ENCODE peak calls at places on chromosomes 13 and 19, in ten cellular contexts. U is hepatocyte, Z is fibroblast of lung, E is transverse colon, B is psoas muscle, W is stomach, Q is tibial artery, K is endothelial cell of umbilical vein, X is ovary, T is cardiac muscle cell. N is an unnamed sample. For H3K27me3, the result is how much of the 10 kb centered on the place peaks cover.

GRCh38 chr19:40465025-40465780 is at the start of gene BLVRB:
- DNase-seq in B (no peak), E (peak), W (no peak), T (peak), X (no peak), U (no peak), K (no peak), Q (no peak), Z (peak), N (peak)

GRCh38 chr19:35908010-35908441 is at the start of gene TYROBP:
- DNase-seq in B (peak), W (no peak), U (no peak), X (no peak), Z (no peak), Q (no peak), K (no peak), E (no peak), T (no peak), N (no peak)

GRCh38 chr13:52848455-52849190 is at the start of gene PCDH8:
- DNase-seq in Q (no peak), B (no peak), T (peak), K (no peak), E (no peak), Z (no peak), U (peak), X (no peak), W (no peak), N (no peak)

GRCh38 chr13:85541476-85541875 is 257.7 kb downstream of the SLITRK6 start:
- DNase-seq in E (no peak), B (no peak), W (no peak), X (no peak), Q (no peak), Z (no peak), K (no peak), T (no peak), U (no peak), N (no peak)

GRCh38 chr19:11291415-11291814 is 4.5 kb upstream of the TSPAN16 start:
- DNase-seq in U (no peak), T (no peak), Q (no peak), E (no peak), Z (no peak), B (no peak), X (no peak), K (no peak), W (no peak), N (no peak)

GRCh38 chr19:12792048-12792852 is 964 bp downstream of the JUNB start:
- DNase-seq in U (peak), K (peak), X (peak), E (peak), Q (peak), T (peak), Z (peak), W (peak), B (peak), N (no peak)

GRCh38 chr13:95355491-95355890 is 54.2 kb upstream of the ABCC4 start:
- DNase-seq in B (no peak), U (peak), T (peak), W (no peak), Q (no peak), K (peak), Z (peak), E (no peak), X (no peak), N (peak)

GRCh38 chr19:38221421-38221820 is 2.6 kb downstream of the DPF1 start:
- DNase-seq in W (no peak), T (no peak), Z (no peak), U (no peak), E (no peak), X (no peak), B (no peak), K (no peak), Q (no peak), N (no peak)

GRCh38 chr13:75481176-75482069 is 546 bp downstream of the TBC1D4 start:
- DNase-seq in Q (peak), T (peak), E (peak), U (peak), B (peak), Z (peak), W (peak), X (peak), K (peak), N (no peak)

GRCh38 chr13:40920826-40921225 is 98.3 kb downstream of the ELF1 start:
- DNase-seq in Z (peak), U (no peak), E (no peak), X (no peak), Q (no peak), K (no peak), B (no peak), T (no peak), W (no peak), N (no peak)

GRCh38 chr13:46796515-46797467 is at the start of gene ESD:
- DNase-seq in Z (peak), U (peak), W (peak), T (peak), E (peak), Q (peak), B (peak), K (peak), X (peak), N (peak)

GRCh38 chr19:33386361-33386858 is 12.9 kb downstream of the CEBPG start:
- DNase-seq in X (no peak), B (peak), Z (no peak), T (no peak), U (no peak), W (no peak), E (no peak), K (no peak), Q (no peak), N (no peak)

GRCh38 chr19:23346696-23347095 is 48.6 kb downstream of the ZNF91 start:
- DNase-seq in W (no peak), Z (no peak), U (no peak), T (no peak), X (no peak), K (no peak), E (no peak), B (no peak), Q (no peak), N (no peak)

GRCh38 chr13:24361138-24361537 is 51.8 kb downstream of the C1QTNF9 start:
- DNase-seq in B (no peak), K (no peak), W (peak), Z (no peak), Q (no peak), E (peak), X (no peak), U (no peak), T (no peak), N (no peak)

GRCh38 chr13:106114981-106115554 is 420.4 kb downstream of the EFNB2 start:
- DNase-seq in B (no peak), Z (peak), W (no peak), U (no peak), T (no peak), Q (no peak), K (peak), X (no peak), E (no peak), N (no peak)

GRCh38 chr13:87674143-87674772 is 3.1 kb downstream of the SLITRK5 start:
- DNase-seq in Q (no peak), B (no peak), X (no peak), E (no peak), Z (peak), W (no peak), U (no peak), K (no peak), T (no peak), N (no peak)

GRCh38 chr19:47518139-47518538 is 3.3 kb upstream of the NAPA start:
- DNase-seq in Z (no peak), X (no peak), U (no peak), T (no peak), E (peak), B (peak), W (no peak), Q (no peak), K (no peak), N (peak)

GRCh38 chr13:112822851-112823250 is 133.0 kb downstream of the ATP11A start:
- DNase-seq in X (no peak), E (no peak), T (no peak), W (peak), U (no peak), B (no peak), Q (peak), Z (no peak), K (no peak), N (no peak)

GRCh38 chr13:32164622-32165268 is 133.2 kb downstream of the FRY start:
- DNase-seq in U (peak), B (no peak), X (no peak), Q (no peak), E (no peak), W (no peak), T (peak), Z (peak), K (peak), N (peak)

GRCh38 chr19:1018932-1019615 is 1.8 kb downstream of the TMEM259 start:
- DNase-seq in X (no peak), Z (no peak), B (peak), T (no peak), K (no peak), E (no peak), Q (no peak), W (no peak), U (no peak), N (no peak)
- H3K4me3 ChIP-seq in X (peak), Z (peak), B (peak), T (peak), K (no peak), E (peak), Q (peak), W (peak), U (no peak), N (peak)

DNA sequence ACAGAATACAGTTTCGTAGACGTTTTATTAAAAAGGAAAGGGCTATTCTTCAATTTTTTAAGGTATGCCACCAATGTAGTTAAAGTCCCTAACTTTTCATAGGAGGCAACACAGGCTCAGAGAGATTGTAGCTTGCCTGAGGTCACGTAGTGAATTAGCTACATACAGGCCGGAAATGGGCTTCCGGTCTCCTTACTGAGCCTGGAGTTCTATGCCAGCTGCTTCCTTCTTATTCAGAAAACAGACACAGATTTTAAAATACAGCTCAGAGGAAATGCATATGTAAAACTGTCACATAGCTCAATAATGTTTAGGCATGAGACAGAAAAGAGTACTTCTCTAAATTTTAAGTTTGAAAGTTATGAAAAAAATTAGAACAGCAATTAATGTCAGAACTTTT is 85.4 kb upstream of the TUBA3C start:
- DNase-seq in X (no peak), E (no peak), B (no peak), K (no peak), T (no peak), W (no peak), U (no peak), Z (no peak), Q (no peak), N (no peak)
- TF ChIP-seq CTCF in X (no peak), E (no peak), B (no peak), K (no peak), T (no peak), W (no peak), U (no peak), Z (no peak), Q (no peak), N (no peak)

DNA sequence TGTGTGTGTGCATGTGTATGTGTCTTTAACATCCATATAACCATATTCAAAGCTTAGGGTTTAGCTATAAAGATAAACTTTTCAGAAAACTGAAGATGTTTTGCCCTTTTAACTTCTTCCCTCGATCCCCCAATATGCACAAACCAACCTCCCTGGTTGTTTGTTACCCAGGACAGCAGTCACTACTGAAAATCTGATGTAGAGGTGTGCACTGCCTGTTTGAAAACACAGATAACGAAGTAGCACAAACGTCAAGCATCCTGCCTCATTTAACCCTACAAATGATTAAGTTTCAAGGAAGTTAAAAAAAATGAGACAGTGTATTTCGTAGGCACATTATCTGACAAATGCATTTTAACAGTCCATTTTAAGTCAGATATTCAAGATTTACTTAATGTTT is 3.6 kb downstream of the TNFSF11 start:
- DNase-seq in W (no peak), T (no peak), Z (no peak), B (no peak), U (no peak), X (no peak), K (no peak), Q (no peak), E (no peak), N (no peak)
- H3K27me3 ChIP-seq in W (half or more), T (under half), Z (under half), B (under half), U (half or more), X (under half), K (under half), Q (under half), E (half or more), N (under half)

GRCh38 chr13:108496364-108497215 is 132.8 kb upstream of the MYO16 start:
- DNase-seq in B (no peak), X (no peak), Z (peak), Q (no peak), U (peak), W (no peak), E (no peak), T (peak), K (no peak), N (no peak)

GRCh38 chr13:108495686-108496363 is 133.6 kb upstream of the MYO16 start:
- DNase-seq in Q (no peak), K (no peak), Z (peak), X (no peak), T (peak), U (peak), E (no peak), B (no peak), W (no peak), N (no peak)

GRCh38 chr13:108494991-108495661 is 134.3 kb upstream of the MYO16 start:
- DNase-seq in Q (no peak), W (no peak), T (no peak), U (peak), X (no peak), B (no peak), E (no peak), K (no peak), Z (peak), N (no peak)
- H3K4me3 ChIP-seq in Q (no peak), W (peak), T (peak), U (peak), X (no peak), B (no peak), E (peak), K (no peak), Z (no peak), N (no peak)

DNA sequence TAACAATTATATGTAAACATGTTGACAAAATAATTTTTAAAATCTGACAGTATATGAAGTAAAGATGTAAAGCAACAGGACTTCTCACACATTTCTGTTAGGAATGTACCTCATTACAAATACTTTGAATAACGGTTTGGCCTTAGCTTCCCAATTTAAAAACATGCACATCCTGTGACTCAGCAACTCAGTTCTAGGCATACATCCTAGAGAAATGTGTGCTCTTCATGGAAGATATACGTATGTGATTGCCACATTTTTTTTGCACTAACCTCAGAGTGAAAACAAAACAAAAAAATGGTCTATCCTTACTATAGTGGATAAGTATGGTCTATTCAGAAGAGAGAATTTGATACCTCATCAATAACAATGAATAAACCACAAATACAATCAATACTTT is 314.6 kb downstream of the LIG4 start:
- DNase-seq in Z (peak), T (peak), U (no peak), B (no peak), E (no peak), K (peak), X (no peak), W (no peak), Q (no peak), N (no peak)
- TF ChIP-seq CTCF in Z (no peak), T (no peak), U (no peak), B (no peak), E (no peak), K (no peak), X (no peak), W (no peak), Q (no peak), N (no peak)

DNA sequence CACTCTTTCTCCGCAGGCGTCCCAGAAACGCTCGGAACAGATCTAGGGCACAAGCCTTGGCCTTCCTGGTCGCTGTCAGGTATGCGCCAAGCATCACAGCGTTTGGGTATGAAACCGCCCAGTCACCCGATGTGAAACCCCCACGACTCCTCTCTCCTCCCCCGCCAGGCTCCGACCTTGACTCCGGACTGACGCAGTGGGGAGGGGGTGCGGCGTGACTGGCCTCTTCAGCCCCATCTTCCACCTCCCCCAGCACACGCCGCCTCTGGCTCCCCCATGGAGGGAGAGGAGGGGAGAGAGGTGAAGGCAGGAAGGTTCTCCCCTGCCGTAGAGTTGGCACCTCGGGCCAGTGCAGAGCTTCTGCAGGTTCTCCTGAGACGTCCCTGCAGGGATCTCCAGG is 22.0 kb upstream of the ARHGEF7 start:
- DNase-seq in Z (no peak), X (no peak), W (no peak), Q (no peak), T (no peak), B (no peak), K (no peak), E (no peak), U (no peak), N (no peak)
- H3K27me3 ChIP-seq in Z (under half), X (under half), W (half or more), Q (under half), T (under half), B (under half), K (under half), E (under half), U (under half), N (under half)

GRCh38 chr19:30927705-30928104 is 421.5 kb downstream of the TSHZ3 start:
- DNase-seq in T (no peak), B (no peak), U (no peak), E (no peak), K (no peak), Z (no peak), W (no peak), X (no peak), Q (no peak), N (no peak)

GRCh38 chr19:30923096-30923495 is 426.1 kb downstream of the TSHZ3 start:
- DNase-seq in Z (no peak), E (no peak), X (no peak), T (no peak), K (no peak), U (no peak), Q (no peak), W (no peak), B (no peak), N (no peak)

GRCh38 chr19:30919737-30920136 is 429.5 kb downstream of the TSHZ3 start:
- DNase-seq in Z (no peak), Q (no peak), B (no peak), T (no peak), K (no peak), U (no peak), W (no peak), X (no peak), E (no peak), N (no peak)

GRCh38 chr19:30920238-30920637 is 429.0 kb downstream of the TSHZ3 start:
- DNase-seq in K (no peak), E (no peak), B (no peak), Z (no peak), W (no peak), T (no peak), X (no peak), U (no peak), Q (no peak), N (no peak)

DNA sequence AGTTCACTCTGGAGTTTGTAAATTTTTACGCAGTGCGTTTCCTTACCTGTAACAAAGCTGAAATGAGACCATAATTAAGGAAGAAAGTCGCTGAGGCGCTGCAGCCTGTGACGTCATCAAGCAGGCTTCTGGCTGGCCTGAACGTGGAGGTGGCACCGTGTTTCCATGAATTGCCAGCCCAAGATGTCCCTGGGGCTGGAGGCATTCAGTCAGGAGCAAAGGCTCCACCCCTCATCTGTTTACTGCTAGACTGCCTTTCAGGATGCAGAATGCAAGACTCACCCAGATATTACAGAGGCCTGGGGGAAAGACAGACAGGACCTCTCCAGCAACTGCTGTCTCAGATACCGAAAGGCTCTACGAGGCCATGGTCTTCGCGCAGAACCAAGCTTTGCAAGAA is 424.6 kb downstream of the TSHZ3 start:
- DNase-seq in K (no peak), E (peak), T (no peak), Z (no peak), B (no peak), W (no peak), U (no peak), Q (no peak), X (peak), N (no peak)
- H3K4me3 ChIP-seq in K (no peak), E (no peak), T (no peak), Z (no peak), B (no peak), W (no peak), U (no peak), Q (no peak), X (no peak), N (no peak)